ENCODE peak calls at places on chromosomes 6 and 20, in nine cellular contexts. M is effector CD4-positive, alpha-beta T cell; O is ACHN; P is EL; G is omental fat pad; L is Kasumi-1; Q is skeletal muscle cell; X is activated CD4-positive, alpha-beta T cell treated with anti-CD3 and anti-CD28 coated beads, Interleukin-2, amount 50 U/mL, for 24 hours; H is NCI-H774. V is an unnamed sample.
A peak's percentile ranks its signal among the peaks of the same experiment; 100 is the strongest.

GRCh38 chr20:41697861-41698559 is 79.8 kb upstream of the CHD6 start:
- DNase-seq in M (no peak), O (peak; percentile 34), L (peak; percentile 75), P (peak; percentile 45), Q (no peak), H (peak; percentile 28), X (no peak), G (no peak), V (peak; percentile 39)

GRCh38 chr6:162058281-162058875 is 669.2 kb downstream of the PRKN start:
- DNase-seq in H (no peak), Q (no peak), L (no peak), O (peak; percentile 95), P (no peak), G (no peak), X (no peak), M (no peak), V (no peak)

GRCh38 chr6:80438728-80439127 is 332.3 kb downstream of the BCKDHB start:
- DNase-seq in P (peak; percentile 95), X (no peak), M (no peak), O (peak; percentile 3), G (no peak), H (no peak), Q (peak; percentile 70), L (no peak), V (peak; percentile 94)

GRCh38 chr6:159745081-159745480 is 16.8 kb upstream of the ACAT2 start:
- DNase-seq in X (no peak), L (no peak), M (no peak), H (no peak), G (no peak), Q (no peak), O (no peak), P (no peak), V (no peak)

GRCh38 chr6:159691133-159691962 is 1.7 kb downstream of the SOD2 start:
- DNase-seq in Q (peak; percentile 64), P (peak; percentile 83), G (no peak), H (peak; percentile 30), O (peak; percentile 86), M (peak; percentile 28), L (peak; percentile 90), X (no peak), V (peak; percentile 90)

GRCh38 chr20:39661833-39662232 is 699.7 kb downstream of the DHX35 start:
- DNase-seq in X (no peak), Q (no peak), G (no peak), O (peak; percentile 9), L (no peak), H (no peak), M (no peak), P (peak; percentile 79), V (peak; percentile 75)

GRCh38 chr20:36493801-36494114 is 47.6 kb upstream of the MYL9 start:
- DNase-seq in O (peak; percentile 88), H (no peak), M (no peak), L (no peak), Q (peak; percentile 35), G (no peak), X (no peak), P (peak; percentile 87), V (peak; percentile 86)

GRCh38 chr20:4957939-4958362 is 43.4 kb downstream of the SLC23A2 start:
- DNase-seq in O (peak; percentile 20), P (no peak), M (no peak), Q (no peak), H (no peak), L (no peak), X (no peak), G (no peak), V (peak; percentile 49)

GRCh38 chr20:21511485-21511849 is 2.4 kb downstream of the NKX2-2 start:
- DNase-seq in O (no peak), H (no peak), G (no peak), P (no peak), L (no peak), X (no peak), M (no peak), Q (no peak), V (no peak)